ENCODE peak calls at places on chromosomes 6 and 20, in seven cellular contexts. K is hepatocyte, J is GM13976, U is fibroblast of pulmonary artery, V is AG09309, P is endothelial cell, Q is breast epithelium. B is an unnamed sample.
A peak's percentile ranks its signal among the peaks of the same experiment; 100 is the strongest.

GRCh38 chr6:156747715-156748114 is 29.5 kb upstream of the ARID1B start:
- DNase-seq in K (no peak), J (no peak), U (no peak), V (no peak), P (no peak), Q (no peak), B (no peak)

GRCh38 chr20:34522969-34523871 is 7.0 kb downstream of the DYNLRB1 start:
- DNase-seq in K (peak; percentile 79), J (no peak), U (peak; percentile 83), V (peak; percentile 42), P (peak; percentile 66), Q (no peak), B (peak; percentile 63)

GRCh38 chr6:15791401-15792137 is 128.7 kb upstream of the DTNBP1 start:
- DNase-seq in K (peak; percentile 15), J (no peak), U (peak; percentile 6), V (no peak), P (no peak), Q (no peak), B (no peak)

GRCh38 chr6:121666809-121667208 is 231.4 kb downstream of the GJA1 start:
- DNase-seq in K (peak; percentile 62), J (no peak), U (peak; percentile 78), V (no peak), P (no peak), Q (no peak), B (no peak)

GRCh38 chr6:4732691-4733315 is 43.4 kb upstream of the CDYL start:
- DNase-seq in K (peak; percentile 84), J (no peak), U (peak; percentile 90), V (peak; percentile 60), P (no peak), Q (peak; percentile 60), B (no peak)

GRCh38 chr6:42704937-42705374 is 17.4 kb downstream of the PRPH2 start:
- DNase-seq in K (no peak), J (no peak), U (no peak), V (no peak), P (no peak), Q (no peak), B (no peak)

GRCh38 chr6:112232845-112233256 is 21.5 kb downstream of the LAMA4 start:
- DNase-seq in K (peak; percentile 52), J (no peak), U (peak; percentile 97), V (no peak), P (no peak), Q (no peak), B (no peak)

GRCh38 chr20:37295001-37295400 is 5.5 kb downstream of the MANBAL start:
- DNase-seq in K (peak; percentile 85), J (no peak), U (peak; percentile 93), V (peak; percentile 95), P (no peak), Q (no peak), B (no peak)

GRCh38 chr6:162644153-162644552 is 83.4 kb downstream of the PRKN start:
- DNase-seq in K (no peak), J (no peak), U (no peak), V (no peak), P (no peak), Q (no peak), B (no peak)

GRCh38 chr20:19924255-19924654 is 92.9 kb upstream of the NAA20 start:
- DNase-seq in K (peak; percentile 22), J (no peak), U (no peak), V (no peak), P (no peak), Q (no peak), B (no peak)

GRCh38 chr20:62480318-62480717 is 4.5 kb upstream of the GATA5 start:
- DNase-seq in K (no peak), J (no peak), U (peak; percentile 33), V (no peak), P (no peak), Q (no peak), B (no peak)

GRCh38 chr6:135555550-135555949 is 58.0 kb upstream of the AHI1 start:
- DNase-seq in K (no peak), J (peak; percentile 25), U (no peak), V (no peak), P (no peak), Q (no peak), B (peak; percentile 26)

GRCh38 chr6:47484616-47485015 is 7.0 kb downstream of the CD2AP start:
- DNase-seq in K (peak; percentile 16), J (no peak), U (peak; percentile 60), V (peak; percentile 69), P (no peak), Q (no peak), B (no peak)

GRCh38 chr6:135008072-135008940 is 46.3 kb downstream of the HBS1L start:
- DNase-seq in K (peak; percentile 45), J (peak; percentile 46), U (no peak), V (no peak), P (no peak), Q (no peak), B (peak; percentile 14)

GRCh38 chr20:7650081-7650480 is 290.2 kb downstream of the HAO1 start:
- DNase-seq in K (no peak), J (no peak), U (no peak), V (no peak), P (no peak), Q (no peak), B (no peak)

GRCh38 chr6:119890470-119890869 is 540.9 kb upstream of the MAN1A1 start:
- DNase-seq in K (no peak), J (no peak), U (no peak), V (no peak), P (no peak), Q (no peak), B (no peak)

GRCh38 chr20:21027569-21027968 is 78.6 kb downstream of the LINC00237 start:
- DNase-seq in K (peak; percentile 23), J (no peak), U (no peak), V (no peak), P (peak; percentile 51), Q (no peak), B (no peak)

DNA sequence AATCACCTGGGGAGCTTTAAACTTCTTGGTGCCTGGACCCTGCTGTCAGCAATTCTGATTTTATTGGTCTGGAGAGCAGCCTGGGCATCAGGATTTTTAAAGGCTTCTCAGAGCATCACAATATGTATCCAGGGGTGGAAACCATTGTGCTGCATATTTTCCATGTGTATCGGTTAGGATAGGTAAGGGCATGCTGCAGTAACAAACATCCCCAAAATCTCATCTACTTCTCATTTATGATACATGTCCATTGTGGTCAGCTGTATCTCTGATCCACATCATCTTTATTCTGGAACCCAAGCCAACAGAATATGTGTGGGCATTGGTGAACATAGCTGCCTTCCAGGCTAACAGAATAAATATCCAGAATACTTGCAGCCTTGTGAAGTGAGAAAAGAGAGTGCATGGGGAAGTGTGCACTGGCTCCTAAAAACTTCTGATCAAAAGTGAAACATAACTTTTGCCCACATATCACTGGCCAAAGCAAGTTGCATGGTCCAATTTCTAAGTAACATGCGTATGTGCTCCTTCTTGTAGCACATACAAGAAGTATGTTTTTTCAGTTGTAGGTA is 215.1 kb downstream of the ZMYND8 start:
- DNase-seq in K (no peak), J (no peak), U (no peak), V (no peak), P (no peak), Q (no peak), B (no peak)
- TF ChIP-seq CTCF in K (no peak), J (no peak), U (no peak), V (no peak), P (no peak), Q (no peak), B (no peak)

DNA sequence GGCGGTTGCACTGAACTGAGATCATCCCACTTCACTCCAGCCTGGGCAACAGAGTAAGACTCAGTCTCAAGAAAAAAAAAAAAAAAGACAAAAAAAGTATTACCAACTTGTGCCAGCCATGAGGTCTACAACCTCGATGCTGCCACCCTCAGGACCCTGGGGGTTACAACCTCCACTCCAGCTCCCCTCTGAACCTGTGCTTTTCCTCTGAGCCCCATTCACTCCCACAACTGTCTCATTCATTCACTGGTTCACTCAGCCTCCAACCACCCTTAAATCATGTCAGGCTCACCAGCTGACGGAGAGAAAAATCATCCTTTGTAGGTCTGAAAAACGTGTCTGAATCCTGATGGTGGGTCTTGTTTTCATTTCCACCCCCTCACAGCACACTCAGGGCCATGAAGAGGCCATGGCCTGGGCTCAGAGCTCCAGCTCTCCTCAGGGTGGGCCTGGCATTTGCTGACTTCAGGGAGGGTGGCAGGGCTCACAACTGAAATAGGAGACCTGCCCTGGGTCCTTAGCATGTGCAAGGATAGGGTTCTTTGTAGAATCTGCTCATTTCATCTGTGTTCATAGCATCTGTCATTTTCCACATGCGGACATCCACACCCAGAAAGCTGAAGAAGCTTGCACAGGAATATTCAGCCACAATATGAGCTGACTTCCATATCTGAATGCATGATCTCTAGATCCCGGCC is 1.9 kb upstream of the ULBP1 start:
- DNase-seq in K (no peak), J (no peak), U (peak; percentile 21), V (no peak), P (peak; percentile 68), Q (no peak), B (no peak)
- TF ChIP-seq CTCF in K (no peak), J (no peak), U (peak; percentile 21), V (peak; percentile 20), P (no peak), Q (no peak), B (no peak)

DNA sequence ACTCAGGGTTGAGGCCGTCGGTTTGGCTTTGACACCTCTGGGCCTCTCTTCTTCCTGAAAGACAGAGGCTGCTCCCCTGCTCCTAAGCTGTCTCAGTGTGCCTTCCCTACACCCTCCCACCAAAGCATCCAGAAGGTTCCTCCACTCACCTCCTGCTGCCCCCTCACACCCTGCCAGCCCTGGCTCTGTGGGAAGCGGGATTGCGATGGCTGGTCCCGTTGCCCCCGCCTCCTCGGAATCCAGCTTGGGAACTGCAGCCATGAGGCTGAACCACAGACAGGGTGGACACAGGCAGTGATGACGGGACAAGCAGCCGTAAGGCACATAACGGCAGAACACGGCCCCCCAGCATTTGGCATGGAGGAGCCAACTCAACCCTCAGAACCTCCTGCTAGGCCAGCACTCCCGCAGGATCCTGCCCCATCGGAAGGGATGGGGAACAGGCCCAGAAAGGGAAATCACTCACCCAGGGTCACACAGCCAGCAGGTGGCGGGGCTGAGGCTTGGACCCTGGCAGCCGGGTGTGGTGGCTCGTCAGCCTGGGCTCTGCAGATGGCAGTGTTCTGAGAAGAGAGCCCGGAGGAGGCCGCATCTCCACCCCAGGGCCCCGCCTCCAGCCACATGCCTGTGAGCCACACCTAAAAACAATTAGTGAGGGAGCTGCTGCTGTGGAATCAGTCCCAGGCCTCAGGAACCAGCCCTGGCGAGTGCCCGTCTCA is 139.6 kb downstream of the PHACTR3 start:
- DNase-seq in K (no peak), J (no peak), U (no peak), V (no peak), P (no peak), Q (no peak), B (no peak)
- TF ChIP-seq CTCF in K (no peak), J (no peak), U (no peak), V (no peak), P (no peak), Q (no peak), B (no peak)

DNA sequence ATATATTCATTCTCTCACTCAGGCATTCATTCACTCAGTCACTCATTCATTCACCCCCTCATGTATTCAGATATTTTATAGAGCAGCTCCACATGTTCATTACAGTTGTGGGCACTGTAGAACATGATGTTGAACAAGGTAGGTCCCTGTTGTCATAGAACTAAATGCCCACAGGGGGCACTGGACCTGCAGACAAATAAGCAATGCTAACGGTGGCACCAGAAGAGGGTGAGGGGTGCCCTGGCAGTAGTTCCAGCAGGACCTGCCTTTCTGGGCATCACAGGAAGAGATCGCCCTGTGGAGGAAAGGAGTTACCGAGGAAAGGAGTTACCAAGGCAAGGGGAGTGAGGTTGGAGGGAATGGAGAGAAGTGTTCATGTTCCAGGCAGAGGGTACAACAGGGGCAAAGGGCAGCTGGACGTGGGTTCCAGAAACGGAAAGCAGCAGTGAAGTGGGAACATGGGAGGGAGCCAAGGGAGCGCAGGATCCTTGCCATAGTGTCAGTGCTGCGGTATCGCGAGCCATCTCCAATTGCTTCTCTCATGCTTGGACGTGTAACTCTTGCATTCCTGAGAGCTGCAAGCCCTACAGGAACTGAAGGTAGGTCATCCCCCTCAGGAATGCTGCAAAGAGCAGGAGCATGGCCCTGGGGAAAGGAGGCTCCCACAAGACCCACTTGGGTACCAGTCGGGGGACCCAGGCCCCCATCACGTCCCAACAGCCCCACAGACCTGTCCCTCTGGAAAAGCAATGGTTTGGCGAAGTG is 128.2 kb downstream of the EDN3 start:
- DNase-seq in K (no peak), J (no peak), U (no peak), V (no peak), P (no peak), Q (no peak), B (no peak)
- TF ChIP-seq CTCF in K (peak; percentile 9), J (no peak), U (no peak), V (peak; percentile 28), P (peak; percentile 43), Q (no peak), B (no peak)

B was measured in GM13977.